ENCODE peak calls at places on chromosomes 7 and 10, in six cellular contexts. K is MM.1S, E is PC-3, Y is GM23248, M is HCT116, T is SK-N-SH. P is an unnamed sample.

GRCh38 chr7:106346678-106347217 is 62.0 kb upstream of the NAMPT start:
- DNase-seq in K (peak; percentile 100), E (peak; percentile 98), Y (peak; percentile 97), M (peak; percentile 96), T (no peak), P (no peak)

GRCh38 chr7:142352543-142352942 is 94.7 kb upstream of the PRSS58 start:
- DNase-seq in K (no peak), E (no peak), Y (no peak), M (no peak), T (no peak), P (no peak)

GRCh38 chr7:27751888-27752660 is 12.1 kb downstream of the TAX1BP1 start:
- DNase-seq in K (no peak), E (no peak), Y (no peak), M (no peak), T (no peak), P (no peak)

GRCh38 chr10:13365168-13365687 is 17.1 kb upstream of the SEPHS1 start:
- DNase-seq in K (no peak), E (no peak), Y (no peak), M (no peak), T (no peak), P (no peak)

GRCh38 chr7:98250789-98251188 is 1.2 kb downstream of the TECPR1 start:
- DNase-seq in K (peak; percentile 67), E (peak; percentile 21), Y (no peak), M (no peak), T (no peak), P (no peak)

GRCh38 chr10:12484945-12485805 is 135.8 kb downstream of the CAMK1D start:
- DNase-seq in K (peak; percentile 75), E (no peak), Y (no peak), M (no peak), T (no peak), P (no peak)

GRCh38 chr10:110893559-110894179 is 21.9 kb downstream of the PDCD4 start:
- DNase-seq in K (peak; percentile 75), E (peak; percentile 74), Y (peak; percentile 72), M (peak; percentile 45), T (peak; percentile 41), P (peak; percentile 48)

GRCh38 chr7:30973791-30974604 is 10.2 kb downstream of the GHRHR start:
- DNase-seq in K (no peak), E (no peak), Y (no peak), M (no peak), T (peak; percentile 10), P (no peak)

GRCh38 chr10:60260321-60260720 is 129.4 kb downstream of the ANK3 start:
- DNase-seq in K (peak; percentile 49), E (no peak), Y (no peak), M (no peak), T (no peak), P (no peak)

GRCh38 chr10:109941193-109941872 is 18.0 kb upstream of the XPNPEP1 start:
- DNase-seq in K (no peak), E (no peak), Y (no peak), M (no peak), T (no peak), P (peak; percentile 25)

GRCh38 chr7:5997210-5997808 is 11.5 kb downstream of the PMS2 start:
- DNase-seq in K (peak; percentile 55), E (peak; percentile 72), Y (peak; percentile 82), M (no peak), T (peak; percentile 74), P (peak; percentile 72)

GRCh38 chr7:34039033-34039432 is 133.7 kb downstream of the BMPER start:
- DNase-seq in K (no peak), E (no peak), Y (peak; percentile 18), M (no peak), T (no peak), P (no peak)

GRCh38 chr10:14560274-14560673 is 214.4 kb downstream of the FAM107B start:
- DNase-seq in K (no peak), E (peak; percentile 87), Y (peak; percentile 53), M (peak; percentile 28), T (no peak), P (peak; percentile 56)

GRCh38 chr10:70555371-70555770 is 47.2 kb downstream of the PRF1 start:
- DNase-seq in K (no peak), E (no peak), Y (no peak), M (no peak), T (no peak), P (no peak)

GRCh38 chr10:130040351-130040750 is 70.3 kb downstream of the C10orf143 start:
- DNase-seq in K (no peak), E (no peak), Y (no peak), M (no peak), T (no peak), P (no peak)

GRCh38 chr7:151017953-151018420 is 6.3 kb downstream of the ATG9B start:
- DNase-seq in K (peak; percentile 68), E (peak; percentile 61), Y (peak; percentile 73), M (no peak), T (peak; percentile 98), P (peak; percentile 90)

GRCh38 chr10:119315128-119316001 is 108.0 kb downstream of the GRK5 start:
- DNase-seq in K (no peak), E (peak; percentile 86), Y (peak; percentile 98), M (peak; percentile 91), T (no peak), P (peak; percentile 51)

GRCh38 chr7:109694122-109694521 is 1124.4 kb downstream of the DNAJB9 start:
- DNase-seq in K (no peak), E (no peak), Y (no peak), M (no peak), T (peak; percentile 68), P (no peak)

GRCh38 chr7:101951757-101952156 is 134.3 kb downstream of the CUX1 start:
- DNase-seq in K (no peak), E (no peak), Y (no peak), M (no peak), T (no peak), P (no peak)

GRCh38 chr10:37495415-37495814 is 362.0 kb downstream of the ZNF248 start:
- DNase-seq in K (peak; percentile 50), E (peak; percentile 94), Y (peak; percentile 31), M (no peak), T (no peak), P (peak; percentile 9)

GRCh38 chr10:60377955-60378354 is 11.7 kb downstream of the ANK3 start:
- DNase-seq in K (no peak), E (peak; percentile 57), Y (peak; percentile 74), M (no peak), T (no peak), P (no peak)

GRCh38 chr7:108012499-108013430 is 9.8 kb upstream of the LAMB1 start:
- DNase-seq in K (peak; percentile 27), E (peak; percentile 77), Y (peak; percentile 50), M (no peak), T (no peak), P (no peak)

GRCh38 chr7:24907311-24907886 is 72.6 kb downstream of the OSBPL3 start:
- DNase-seq in K (no peak), E (peak; percentile 81), Y (peak; percentile 63), M (peak; percentile 65), T (no peak), P (no peak)

GRCh38 chr7:149884016-149884415 is 10.2 kb downstream of the ATP6V0E2 start:
- DNase-seq in K (no peak), E (no peak), Y (no peak), M (no peak), T (no peak), P (no peak)

GRCh38 chr7:16178069-16178468 is 243.3 kb downstream of the CRPPA start:
- DNase-seq in K (no peak), E (no peak), Y (peak; percentile 3), M (no peak), T (peak; percentile 30), P (no peak)

GRCh38 chr10:133537551-133538545 is 10.7 kb downstream of the CYP2E1 start:
- DNase-seq in K (no peak), E (peak; percentile 3), Y (no peak), M (no peak), T (no peak), P (no peak)
- H3K9me3 ChIP-seq in K (no peaks in the 10 kb centered on the region), E (no peaks in the 10 kb centered on the region), Y (no peaks in the 10 kb centered on the region), M (no peaks in the 10 kb centered on the region), T (no peaks in the 10 kb centered on the region), P (peaks cover 9% of the 10 kb centered on the region)

GRCh38 chr10:86673216-86673826 is 5.0 kb downstream of the LDB3 start:
- DNase-seq in K (no peak), E (no peak), Y (no peak), M (no peak), T (peak; percentile 61), P (no peak)

GRCh38 chr10:86671419-86671818 is 3.1 kb downstream of the LDB3 start:
- DNase-seq in K (no peak), E (peak; percentile 32), Y (no peak), M (no peak), T (no peak), P (no peak)

GRCh38 chr10:86670290-86670811 is 2.0 kb downstream of the LDB3 start:
- DNase-seq in K (no peak), E (no peak), Y (no peak), M (no peak), T (no peak), P (no peak)

GRCh38 chr10:86670876-86671275 is 2.6 kb downstream of the LDB3 start:
- DNase-seq in K (no peak), E (no peak), Y (no peak), M (no peak), T (no peak), P (no peak)

GRCh38 chr10:86671985-86672710 is 3.8 kb downstream of the LDB3 start:
- DNase-seq in K (no peak), E (no peak), Y (no peak), M (no peak), T (no peak), P (peak; percentile 42)
- H3K9ac ChIP-seq in K (no peak overlapping the region), E (no peak overlapping the region), Y (no peak overlapping the region), M (no peak overlapping the region), T (no peak overlapping the region), P (no peak overlapping the region)

GRCh38 chr7:47217570-47218360 is 364.1 kb downstream of the TNS3 start:
- DNase-seq in K (no peak), E (no peak), Y (no peak), M (no peak), T (no peak), P (no peak)

GRCh38 chr7:47218378-47219176 is 363.3 kb downstream of the TNS3 start:
- DNase-seq in K (no peak), E (no peak), Y (peak; percentile 70), M (no peak), T (no peak), P (no peak)

GRCh38 chr7:47225387-47226170 is 356.3 kb downstream of the TNS3 start:
- DNase-seq in K (no peak), E (no peak), Y (peak; percentile 58), M (no peak), T (no peak), P (no peak)

GRCh38 chr7:47217086-47217485 is 364.8 kb downstream of the TNS3 start:
- DNase-seq in K (no peak), E (no peak), Y (no peak), M (no peak), T (no peak), P (no peak)

DNA sequence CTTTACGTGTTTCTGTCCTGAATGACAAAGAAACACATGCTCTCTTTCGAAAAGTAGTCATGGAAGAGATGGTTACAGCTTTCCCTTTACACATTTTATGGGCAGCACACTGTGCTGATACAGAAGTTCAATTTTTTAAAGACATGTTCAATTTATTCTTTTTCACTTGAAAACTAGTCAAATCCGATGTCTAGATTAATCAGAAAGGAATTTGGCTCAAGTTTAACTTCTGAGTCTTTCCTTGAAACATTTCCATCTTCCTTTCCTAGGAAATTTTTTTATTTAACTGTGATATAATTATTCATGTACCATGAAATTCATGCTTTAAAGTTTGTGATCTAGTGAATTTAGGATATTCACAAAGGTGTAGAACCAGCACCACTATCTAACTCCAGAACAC is 360.1 kb downstream of the TNS3 start:
- DNase-seq in K (no peak), E (no peak), Y (peak; percentile 55), M (no peak), T (no peak), P (no peak)
- TF ChIP-seq EZH2phosphoT487 in K (no peak), E (no peak), Y (no peak), M (no peak), T (no peak), P (no peak)

GRCh38 chr7:54292171-54292925 is 249.8 kb upstream of the VSTM2A start:
- DNase-seq in K (no peak), E (no peak), Y (no peak), M (no peak), T (no peak), P (peak; percentile 92)
- H3K9me3 ChIP-seq in K (no peaks in the 10 kb centered on the region), E (no peaks in the 10 kb centered on the region), Y (peaks cover 3% of the 10 kb centered on the region), M (peaks cover 18% of the 10 kb centered on the region), T (peaks cover 8% of the 10 kb centered on the region), P (peaks cover 4% of the 10 kb centered on the region)